ENCODE peak calls at places on chromosomes 3 and 15, in four cellular contexts. One of them, this sample, is unnamed.

GRCh38 chr3:43624619-43625305 is 3.0 kb upstream of the ANO10 start:
- DNase-seq in EL: no peak
- DNase-seq in tibial artery: no peak
- DNase-seq in GM10248: no peak
- DNase-seq in this sample: no peak

GRCh38 chr3:138774529-138775253 is 60.0 kb downstream of the PIK3CB start:
- DNase-seq in EL: peak
- DNase-seq in tibial artery: no peak
- DNase-seq in GM10248: no peak
- DNase-seq in this sample: no peak

GRCh38 chr3:57383838-57384237 is 91.4 kb upstream of the ASB14 start:
- DNase-seq in EL: no peak
- DNase-seq in tibial artery: no peak
- DNase-seq in GM10248: no peak
- DNase-seq in this sample: no peak

GRCh38 chr3:129603561-129603942 is 2.9 kb downstream of the PLXND1 start:
- DNase-seq in EL: no peak
- DNase-seq in tibial artery: peak
- DNase-seq in GM10248: no peak
- DNase-seq in this sample: no peak

GRCh38 chr15:25170113-25170731 is 215.4 kb downstream of the SNRPN start:
- DNase-seq in EL: no peak
- DNase-seq in tibial artery: no peak
- DNase-seq in GM10248: no peak
- DNase-seq in this sample: no peak

GRCh38 chr15:35907507-35907906 is 361.5 kb upstream of the DPH6 start:
- DNase-seq in EL: no peak
- DNase-seq in tibial artery: no peak
- DNase-seq in GM10248: no peak
- DNase-seq in this sample: no peak

GRCh38 chr3:42501321-42501680 is 1.1 kb upstream of the VIPR1 start:
- DNase-seq in EL: no peak
- DNase-seq in tibial artery: no peak
- DNase-seq in GM10248: no peak
- DNase-seq in this sample: no peak

GRCh38 chr3:25854635-25855034 is 64.7 kb downstream of the OXSM start:
- DNase-seq in EL: peak
- DNase-seq in tibial artery: no peak
- DNase-seq in GM10248: no peak
- DNase-seq in this sample: no peak

GRCh38 chr3:36653095-36653494 is 111.3 kb downstream of the DCLK3 start:
- DNase-seq in EL: peak
- DNase-seq in tibial artery: no peak
- DNase-seq in GM10248: no peak
- DNase-seq in this sample: no peak

GRCh38 chr3:39812537-39812936 is 3.1 kb downstream of the MYRIP start:
- DNase-seq in EL: peak
- DNase-seq in tibial artery: no peak
- DNase-seq in GM10248: no peak
- DNase-seq in this sample: no peak

GRCh38 chr3:104032283-104032682 is 1334.4 kb upstream of the ALCAM start:
- DNase-seq in EL: peak
- DNase-seq in tibial artery: no peak
- DNase-seq in GM10248: no peak
- DNase-seq in this sample: no peak

GRCh38 chr15:87777054-87777498 is 479.5 kb downstream of the NTRK3 start:
- DNase-seq in EL: peak
- DNase-seq in tibial artery: peak
- DNase-seq in GM10248: no peak
- DNase-seq in this sample: no peak

GRCh38 chr3:119331661-119332060 is 37.5 kb downstream of the ARHGAP31 start:
- DNase-seq in EL: no peak
- DNase-seq in tibial artery: no peak
- DNase-seq in GM10248: no peak
- DNase-seq in this sample: no peak

GRCh38 chr3:71339049-71339448 is 244.5 kb downstream of the FOXP1 start:
- DNase-seq in EL: no peak
- DNase-seq in tibial artery: no peak
- DNase-seq in GM10248: no peak
- DNase-seq in this sample: no peak

GRCh38 chr3:71912839-71913495 is 128.0 kb upstream of the PROK2 start:
- DNase-seq in EL: no peak
- DNase-seq in tibial artery: no peak
- DNase-seq in GM10248: no peak
- DNase-seq in this sample: no peak

GRCh38 chr3:42191443-42191747 is 74.6 kb downstream of the CCK start:
- DNase-seq in EL: no peak
- DNase-seq in tibial artery: no peak
- DNase-seq in GM10248: no peak
- DNase-seq in this sample: no peak

This sample was measured in GM12892.